ENCODE peak calls at places on chromosomes 6 and 20, in four cellular contexts. One of them, this sample, is unnamed.

GRCh38 chr6:3231213-3232016 is 4.0 kb upstream of the TUBB2B start:
- DNase-seq in fibroblast of pulmonary artery: peak
- DNase-seq in AML-193: no peak
- DNase-seq in naive thymus-derived CD8-positive, alpha-beta T cell: no peak
- DNase-seq in this sample: no peak

GRCh38 chr6:152160346-152160745 is 352.9 kb downstream of the ESR1 start:
- DNase-seq in naive thymus-derived CD8-positive, alpha-beta T cell: no peak
- DNase-seq in fibroblast of pulmonary artery: no peak
- DNase-seq in AML-193: no peak
- DNase-seq in this sample: no peak

GRCh38 chr6:88157106-88157505 is 9.0 kb downstream of the CNR1 start:
- DNase-seq in naive thymus-derived CD8-positive, alpha-beta T cell: no peak
- DNase-seq in fibroblast of pulmonary artery: no peak
- DNase-seq in AML-193: no peak
- DNase-seq in this sample: no peak

GRCh38 chr20:60057123-60057865 is 99.1 kb downstream of the CDH26 start:
- DNase-seq in naive thymus-derived CD8-positive, alpha-beta T cell: peak
- DNase-seq in AML-193: peak
- DNase-seq in fibroblast of pulmonary artery: peak
- DNase-seq in this sample: no peak

GRCh38 chr20:18527836-18528235 is 20.1 kb downstream of the SEC23B start:
- DNase-seq in AML-193: no peak
- DNase-seq in fibroblast of pulmonary artery: no peak
- DNase-seq in naive thymus-derived CD8-positive, alpha-beta T cell: no peak
- DNase-seq in this sample: no peak

GRCh38 chr6:159170999-159171712 is 2.0 kb downstream of the FNDC1 start:
- DNase-seq in AML-193: no peak
- DNase-seq in naive thymus-derived CD8-positive, alpha-beta T cell: no peak
- DNase-seq in fibroblast of pulmonary artery: peak
- DNase-seq in this sample: no peak

GRCh38 chr6:167569879-167570278 is 245.0 kb downstream of the TTLL2 start:
- DNase-seq in AML-193: no peak
- DNase-seq in naive thymus-derived CD8-positive, alpha-beta T cell: no peak
- DNase-seq in fibroblast of pulmonary artery: no peak
- DNase-seq in this sample: no peak

GRCh38 chr20:58950603-58951002 is 30.5 kb upstream of the NELFCD start:
- DNase-seq in fibroblast of pulmonary artery: no peak
- DNase-seq in naive thymus-derived CD8-positive, alpha-beta T cell: no peak
- DNase-seq in AML-193: no peak
- DNase-seq in this sample: no peak

GRCh38 chr20:37651932-37652331 is 41.9 kb upstream of the CTNNBL1 start:
- DNase-seq in naive thymus-derived CD8-positive, alpha-beta T cell: no peak
- DNase-seq in AML-193: peak
- DNase-seq in fibroblast of pulmonary artery: peak
- DNase-seq in this sample: no peak

GRCh38 chr20:16821211-16822089 is 73.3 kb downstream of the OTOR start:
- DNase-seq in fibroblast of pulmonary artery: peak
- DNase-seq in naive thymus-derived CD8-positive, alpha-beta T cell: no peak
- DNase-seq in AML-193: peak
- DNase-seq in this sample: no peak

GRCh38 chr6:110554966-110555460 is 78.6 kb upstream of the SLC22A16 start:
- DNase-seq in naive thymus-derived CD8-positive, alpha-beta T cell: no peak
- DNase-seq in AML-193: no peak
- DNase-seq in fibroblast of pulmonary artery: no peak
- DNase-seq in this sample: no peak

GRCh38 chr6:156943167-156943566 is 166.0 kb downstream of the ARID1B start:
- DNase-seq in AML-193: no peak
- DNase-seq in fibroblast of pulmonary artery: no peak
- DNase-seq in naive thymus-derived CD8-positive, alpha-beta T cell: no peak
- DNase-seq in this sample: no peak

GRCh38 chr6:1436334-1437306 is 47.2 kb downstream of the FOXF2 start:
- DNase-seq in naive thymus-derived CD8-positive, alpha-beta T cell: no peak
- DNase-seq in AML-193: peak
- DNase-seq in fibroblast of pulmonary artery: peak
- DNase-seq in this sample: no peak

GRCh38 chr20:1242530-1242929 is 16.7 kb downstream of the RAD21L1 start:
- DNase-seq in fibroblast of pulmonary artery: peak
- DNase-seq in AML-193: no peak
- DNase-seq in naive thymus-derived CD8-positive, alpha-beta T cell: no peak
- DNase-seq in this sample: no peak

GRCh38 chr6:37860226-37860839 is 40.8 kb downstream of the ZFAND3 start:
- DNase-seq in naive thymus-derived CD8-positive, alpha-beta T cell: no peak
- DNase-seq in fibroblast of pulmonary artery: peak
- DNase-seq in AML-193: peak
- DNase-seq in this sample: no peak

GRCh38 chr6:38925110-38925509 is 123.5 kb upstream of the GLP1R start:
- DNase-seq in fibroblast of pulmonary artery: no peak
- DNase-seq in AML-193: no peak
- DNase-seq in naive thymus-derived CD8-positive, alpha-beta T cell: no peak
- DNase-seq in this sample: no peak

GRCh38 chr20:10240655-10241054 is 22.0 kb downstream of the SNAP25 start:
- DNase-seq in fibroblast of pulmonary artery: no peak
- DNase-seq in AML-193: no peak
- DNase-seq in naive thymus-derived CD8-positive, alpha-beta T cell: no peak
- DNase-seq in this sample: no peak

GRCh38 chr6:54085047-54085446 is 26.2 kb upstream of the MLIP start:
- DNase-seq in fibroblast of pulmonary artery: no peak
- DNase-seq in naive thymus-derived CD8-positive, alpha-beta T cell: no peak
- DNase-seq in AML-193: no peak
- DNase-seq in this sample: no peak

GRCh38 chr6:32949113-32949512 is 3.8 kb downstream of the HLA-DMA start:
- DNase-seq in AML-193: no peak
- DNase-seq in fibroblast of pulmonary artery: no peak
- DNase-seq in naive thymus-derived CD8-positive, alpha-beta T cell: no peak
- DNase-seq in this sample: no peak

GRCh38 chr6:35449287-35449881 is 2.8 kb upstream of the FANCE start:
- DNase-seq in naive thymus-derived CD8-positive, alpha-beta T cell: no peak
- DNase-seq in AML-193: peak
- DNase-seq in fibroblast of pulmonary artery: peak
- DNase-seq in this sample: no peak

GRCh38 chr20:22438926-22439325 is 145.4 kb downstream of the FOXA2 start:
- DNase-seq in naive thymus-derived CD8-positive, alpha-beta T cell: no peak
- DNase-seq in fibroblast of pulmonary artery: no peak
- DNase-seq in AML-193: no peak
- DNase-seq in this sample: no peak

GRCh38 chr6:110828396-110828795 is 13.1 kb upstream of the CDK19 start:
- DNase-seq in fibroblast of pulmonary artery: no peak
- DNase-seq in AML-193: no peak
- DNase-seq in naive thymus-derived CD8-positive, alpha-beta T cell: no peak
- DNase-seq in this sample: no peak

GRCh38 chr20:38135641-38136420 is 29.2 kb downstream of the TGM2 start:
- DNase-seq in fibroblast of pulmonary artery: no peak
- DNase-seq in AML-193: no peak
- DNase-seq in naive thymus-derived CD8-positive, alpha-beta T cell: peak
- DNase-seq in this sample: no peak

GRCh38 chr20:16518068-16518783 is 55.0 kb downstream of the KIF16B start:
- DNase-seq in fibroblast of pulmonary artery: peak
- DNase-seq in AML-193: peak
- DNase-seq in naive thymus-derived CD8-positive, alpha-beta T cell: no peak
- DNase-seq in this sample: no peak

GRCh38 chr6:45946352-45946751 is 69.3 kb downstream of the CLIC5 start:
- DNase-seq in AML-193: no peak
- DNase-seq in naive thymus-derived CD8-positive, alpha-beta T cell: no peak
- DNase-seq in fibroblast of pulmonary artery: peak
- DNase-seq in this sample: no peak

GRCh38 chr6:146026873-146027272 is 2.0 kb upstream of the GRM1 start:
- DNase-seq in AML-193: no peak
- DNase-seq in fibroblast of pulmonary artery: no peak
- DNase-seq in naive thymus-derived CD8-positive, alpha-beta T cell: no peak
- DNase-seq in this sample: no peak

GRCh38 chr6:35487653-35488516 is 9.0 kb downstream of the TEAD3 start:
- DNase-seq in fibroblast of pulmonary artery: peak
- DNase-seq in AML-193: peak
- DNase-seq in naive thymus-derived CD8-positive, alpha-beta T cell: no peak
- DNase-seq in this sample: no peak

GRCh38 chr6:51265426-51265825 is 446.8 kb downstream of the TFAP2B start:
- DNase-seq in AML-193: no peak
- DNase-seq in fibroblast of pulmonary artery: no peak
- DNase-seq in naive thymus-derived CD8-positive, alpha-beta T cell: no peak
- DNase-seq in this sample: no peak

GRCh38 chr20:49275634-49276033 is 2.2 kb downstream of the ZNFX1 start:
- DNase-seq in naive thymus-derived CD8-positive, alpha-beta T cell: no peak
- DNase-seq in fibroblast of pulmonary artery: no peak
- DNase-seq in AML-193: no peak
- DNase-seq in this sample: no peak

GRCh38 chr6:6925391-6926164 is 182.2 kb upstream of the RREB1 start:
- DNase-seq in fibroblast of pulmonary artery: no peak
- DNase-seq in naive thymus-derived CD8-positive, alpha-beta T cell: no peak
- DNase-seq in AML-193: no peak
- DNase-seq in this sample: no peak

GRCh38 chr20:7415427-7415826 is 524.8 kb downstream of the HAO1 start:
- DNase-seq in fibroblast of pulmonary artery: no peak
- DNase-seq in naive thymus-derived CD8-positive, alpha-beta T cell: no peak
- DNase-seq in AML-193: no peak
- DNase-seq in this sample: no peak

GRCh38 chr20:35768731-35769664 is 2.8 kb upstream of the PHF20 start:
- DNase-seq in fibroblast of pulmonary artery: peak
- DNase-seq in naive thymus-derived CD8-positive, alpha-beta T cell: peak
- DNase-seq in AML-193: peak
- DNase-seq in this sample: peak

GRCh38 chr20:56752274-56752673 is 123.2 kb downstream of the TFAP2C start:
- DNase-seq in AML-193: no peak
- DNase-seq in naive thymus-derived CD8-positive, alpha-beta T cell: no peak
- DNase-seq in fibroblast of pulmonary artery: no peak
- DNase-seq in this sample: no peak

GRCh38 chr6:15533379-15534044 is 129.3 kb downstream of the DTNBP1 start:
- DNase-seq in fibroblast of pulmonary artery: no peak
- DNase-seq in AML-193: no peak
- DNase-seq in naive thymus-derived CD8-positive, alpha-beta T cell: no peak
- DNase-seq in this sample: no peak

GRCh38 chr6:149939909-149940672 is 1.7 kb upstream of the ULBP2 start:
- DNase-seq in AML-193: no peak
- DNase-seq in naive thymus-derived CD8-positive, alpha-beta T cell: no peak
- DNase-seq in fibroblast of pulmonary artery: no peak
- DNase-seq in this sample: no peak

GRCh38 chr6:148345176-148345575 is 2.5 kb downstream of the SASH1 start:
- DNase-seq in naive thymus-derived CD8-positive, alpha-beta T cell: no peak
- DNase-seq in fibroblast of pulmonary artery: no peak
- DNase-seq in AML-193: no peak
- DNase-seq in this sample: no peak

GRCh38 chr6:37634238-37634826 is 63.4 kb downstream of the MDGA1 start:
- DNase-seq in AML-193: no peak
- DNase-seq in fibroblast of pulmonary artery: no peak
- DNase-seq in naive thymus-derived CD8-positive, alpha-beta T cell: no peak
- DNase-seq in this sample: no peak

GRCh38 chr6:14406616-14407343 is 289.2 kb downstream of the CD83 start:
- DNase-seq in AML-193: no peak
- DNase-seq in fibroblast of pulmonary artery: no peak
- DNase-seq in naive thymus-derived CD8-positive, alpha-beta T cell: no peak
- DNase-seq in this sample: no peak

GRCh38 chr6:7958464-7958863 is 47.9 kb upstream of the TXNDC5 start:
- DNase-seq in naive thymus-derived CD8-positive, alpha-beta T cell: no peak
- DNase-seq in AML-193: no peak
- DNase-seq in fibroblast of pulmonary artery: no peak
- DNase-seq in this sample: no peak

This sample was measured in thoracic aorta.